ENCODE peak calls at places on chromosomes 6 and 20, in seven cellular contexts. D is GM23248, I is OCI-LY7, R is neural progenitor cell, A is IMR-90, V is SK-N-SH, U is H1. C is an unnamed sample.

GRCh38 chr20:37425103-37425625 is 79.2 kb downstream of the SRC start:
- DNase-seq in D (no peak), I (no peak), R (no peak), A (no peak), V (no peak), U (no peak), C (no peak)

GRCh38 chr6:11938285-11938890 is 73.7 kb upstream of the HIVEP1 start:
- DNase-seq in D (no peak), I (no peak), R (peak; percentile 18), A (no peak), V (no peak), U (no peak), C (no peak)

GRCh38 chr20:39116020-39116419 is 153.9 kb downstream of the DHX35 start:
- DNase-seq in D (no peak), I (peak; percentile 6), R (no peak), A (no peak), V (no peak), U (no peak), C (no peak)

GRCh38 chr6:16132909-16133308 is 4.0 kb downstream of the MYLIP start:
- DNase-seq in D (no peak), I (no peak), R (no peak), A (no peak), V (peak; percentile 36), U (no peak), C (no peak)

GRCh38 chr6:43972915-43973304 is 154.3 kb downstream of the MRPL14 start:
- DNase-seq in D (peak; percentile 96), I (no peak), R (no peak), A (peak; percentile 95), V (no peak), U (no peak), C (no peak)

GRCh38 chr6:106163446-106163965 is 77.4 kb downstream of the PRDM1 start:
- DNase-seq in D (peak; percentile 92), I (peak; percentile 74), R (peak; percentile 29), A (peak; percentile 76), V (no peak), U (no peak), C (no peak)

GRCh38 chr6:29696147-29697129 is 15.5 kb upstream of the ZFP57 start:
- DNase-seq in D (peak; percentile 44), I (no peak), R (peak; percentile 49), A (no peak), V (no peak), U (no peak), C (no peak)

GRCh38 chr6:21402368-21402767 is 191.2 kb upstream of the SOX4 start:
- DNase-seq in D (peak; percentile 83), I (no peak), R (no peak), A (peak; percentile 27), V (no peak), U (no peak), C (no peak)

GRCh38 chr6:3735029-3735605 is 16.4 kb downstream of the PXDC1 start:
- DNase-seq in D (no peak), I (no peak), R (no peak), A (no peak), V (no peak), U (no peak), C (no peak)
- H4K20me1 ChIP-seq in D (peaks cover 39% of the 10 kb centered on the region), I (no peaks in the 10 kb centered on the region), R (no peaks in the 10 kb centered on the region), A (peaks cover 98% of the 10 kb centered on the region), V (peaks cover 100% of the 10 kb centered on the region), U (no peaks in the 10 kb centered on the region), C (peaks cover 22% of the 10 kb centered on the region)

GRCh38 chr20:4065405-4065841 is 50.1 kb upstream of the RNF24 start:
- DNase-seq in D (peak; percentile 88), I (no peak), R (no peak), A (peak; percentile 86), V (no peak), U (no peak), C (no peak)
- H3K4me3 ChIP-seq in D (peak overlapping the region; percentile 53), I (no peak overlapping the region), R (no peak overlapping the region), A (no peak overlapping the region), V (no peak overlapping the region), U (no peak overlapping the region), C (no peak overlapping the region)

GRCh38 chr20:34747479-34747878 is 43.3 kb downstream of the TP53INP2 start:
- DNase-seq in D (no peak), I (no peak), R (no peak), A (no peak), V (no peak), U (no peak), C (no peak)

GRCh38 chr20:34743039-34743438 is 38.9 kb downstream of the TP53INP2 start:
- DNase-seq in D (no peak), I (no peak), R (no peak), A (no peak), V (no peak), U (no peak), C (no peak)

GRCh38 chr20:34750484-34750883 is 46.3 kb downstream of the TP53INP2 start:
- DNase-seq in D (no peak), I (no peak), R (no peak), A (peak; percentile 71), V (no peak), U (no peak), C (no peak)

GRCh38 chr20:34744340-34744739 is 40.2 kb downstream of the TP53INP2 start:
- DNase-seq in D (no peak), I (no peak), R (no peak), A (no peak), V (no peak), U (no peak), C (no peak)

GRCh38 chr20:34744847-34745246 is 40.7 kb downstream of the TP53INP2 start:
- DNase-seq in D (no peak), I (no peak), R (no peak), A (no peak), V (no peak), U (no peak), C (no peak)
- H3K36me3 ChIP-seq in D (peaks cover 50% of the 10 kb centered on the region), I (peaks cover 76% of the 10 kb centered on the region), R (peaks cover 6% of the 10 kb centered on the region), A (peaks cover 48% of the 10 kb centered on the region), V (peaks cover 52% of the 10 kb centered on the region), U (peaks cover 8% of the 10 kb centered on the region), C (peaks cover 29% of the 10 kb centered on the region)

DNA sequence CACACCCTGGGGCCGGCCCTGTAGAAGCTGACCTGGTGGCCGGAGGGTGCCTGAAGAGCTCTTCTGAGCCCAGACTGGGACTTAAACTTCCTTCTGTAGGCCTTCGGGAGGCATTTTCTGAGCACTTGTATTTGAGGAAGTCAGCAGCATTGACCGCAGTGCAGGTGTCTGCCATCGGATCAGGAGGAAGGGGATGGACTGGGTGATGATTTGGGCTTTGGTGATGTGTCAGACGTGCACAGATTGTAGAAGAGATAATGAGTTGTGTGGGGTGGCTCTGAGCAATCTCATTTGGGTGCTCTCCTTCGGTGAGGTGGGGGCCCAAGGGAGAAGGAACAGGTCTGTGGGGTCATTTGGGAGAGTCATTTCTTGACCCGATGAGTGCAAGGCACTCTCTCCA is 150.9 kb downstream of the ARID1B start:
- DNase-seq in D (no peak), I (no peak), R (no peak), A (no peak), V (no peak), U (no peak), C (no peak)
- H4K20me1 ChIP-seq in D (no peaks in the 10 kb centered on the region), I (no peaks in the 10 kb centered on the region), R (peaks cover 73% of the 10 kb centered on the region), A (peaks cover 27% of the 10 kb centered on the region), V (peaks cover 46% of the 10 kb centered on the region), U (peaks cover 5% of the 10 kb centered on the region), C (peaks cover 4% of the 10 kb centered on the region)

DNA sequence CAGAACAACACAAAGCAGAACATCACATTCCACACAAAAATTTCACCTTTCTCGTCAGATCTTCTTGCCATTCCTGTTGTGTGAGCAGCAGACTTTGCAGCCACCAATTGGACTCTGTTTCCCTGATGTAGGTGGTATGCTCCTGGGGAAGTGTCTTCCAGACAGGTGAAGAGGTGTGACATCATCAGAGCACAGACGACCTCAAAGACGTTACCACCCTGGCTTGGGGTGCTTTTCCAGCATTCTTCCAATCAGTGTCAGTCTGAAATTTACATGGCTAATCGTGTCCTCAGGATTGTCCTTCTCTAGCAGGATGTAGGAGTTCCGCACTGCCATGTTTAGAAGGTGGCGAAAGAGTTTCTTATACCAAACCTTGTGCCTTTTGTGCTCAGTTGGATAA is 31.6 kb upstream of the RIMS4 start:
- DNase-seq in D (no peak), I (no peak), R (no peak), A (no peak), V (no peak), U (no peak), C (no peak)
- H3K4me3 ChIP-seq in D (no peak overlapping the region), I (no peak overlapping the region), R (no peak overlapping the region), A (no peak overlapping the region), V (no peak overlapping the region), U (no peak overlapping the region), C (no peak overlapping the region)

GRCh38 chr20:32429343-32429742 is 71.2 kb downstream of the ASXL1 start:
- DNase-seq in D (no peak), I (no peak), R (no peak), A (no peak), V (no peak), U (no peak), C (no peak)
- H3K36me3 ChIP-seq in D (peaks cover 52% of the 10 kb centered on the region), I (peaks cover 93% of the 10 kb centered on the region), R (peaks cover 6% of the 10 kb centered on the region), A (peaks cover 41% of the 10 kb centered on the region), V (peaks cover 55% of the 10 kb centered on the region), U (peaks cover 20% of the 10 kb centered on the region), C (peaks cover 18% of the 10 kb centered on the region)

DNA sequence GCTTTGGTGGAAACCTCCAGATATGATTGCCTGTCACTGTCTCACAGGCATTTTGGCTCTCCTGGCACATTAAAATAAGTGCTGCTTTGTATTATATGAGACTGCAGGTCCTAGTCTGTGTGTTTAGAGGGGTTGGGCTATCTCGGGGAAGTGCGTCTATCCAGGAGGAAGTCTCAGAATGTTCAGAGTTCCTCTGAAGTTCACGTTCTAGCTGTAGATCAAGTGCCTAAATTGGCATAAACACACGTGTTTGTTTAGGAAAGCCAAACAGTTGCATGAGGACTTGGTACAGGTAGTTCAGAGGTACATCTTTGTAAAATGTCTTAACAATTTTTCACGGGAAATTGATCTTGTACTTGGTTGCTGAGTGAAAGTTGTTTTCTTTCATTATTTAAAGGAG is 36.4 kb upstream of the SLC22A1 start:
- DNase-seq in D (no peak), I (no peak), R (no peak), A (no peak), V (no peak), U (no peak), C (no peak)
- H4K20me1 ChIP-seq in D (no peaks in the 10 kb centered on the region), I (no peaks in the 10 kb centered on the region), R (no peaks in the 10 kb centered on the region), A (no peaks in the 10 kb centered on the region), V (peaks cover 3% of the 10 kb centered on the region), U (no peaks in the 10 kb centered on the region), C (no peaks in the 10 kb centered on the region)

GRCh38 chr6:159521962-159522361 is 171.1 kb downstream of the SOD2 start:
- DNase-seq in D (no peak), I (no peak), R (no peak), A (no peak), V (no peak), U (no peak), C (no peak)

GRCh38 chr6:159525445-159526031 is 167.5 kb downstream of the SOD2 start:
- DNase-seq in D (no peak), I (no peak), R (peak; percentile 28), A (no peak), V (no peak), U (no peak), C (no peak)

GRCh38 chr6:159527351-159527750 is 165.7 kb downstream of the SOD2 start:
- DNase-seq in D (no peak), I (no peak), R (peak; percentile 20), A (no peak), V (no peak), U (no peak), C (no peak)

GRCh38 chr6:159520002-159520401 is 173.0 kb downstream of the SOD2 start:
- DNase-seq in D (no peak), I (no peak), R (no peak), A (no peak), V (no peak), U (no peak), C (no peak)

GRCh38 chr6:159522877-159523547 is 170.0 kb downstream of the SOD2 start:
- DNase-seq in D (no peak), I (no peak), R (no peak), A (no peak), V (no peak), U (no peak), C (no peak)
- H3K4me3 ChIP-seq in D (no peak overlapping the region), I (no peak overlapping the region), R (no peak overlapping the region), A (no peak overlapping the region), V (no peak overlapping the region), U (no peak overlapping the region), C (no peak overlapping the region)

GRCh38 chr6:30889921-30890645 is 5.8 kb downstream of the DDR1 start:
- DNase-seq in D (no peak), I (no peak), R (no peak), A (no peak), V (peak; percentile 32), U (no peak), C (no peak)
- H3K36me3 ChIP-seq in D (no peaks in the 10 kb centered on the region), I (peaks cover 3% of the 10 kb centered on the region), R (peaks cover 4% of the 10 kb centered on the region), A (peaks cover 41% of the 10 kb centered on the region), V (peaks cover 10% of the 10 kb centered on the region), U (peaks cover 65% of the 10 kb centered on the region), C (peaks cover 52% of the 10 kb centered on the region)

C was measured in keratinocyte.